ENCODE peak calls at places on chromosomes 7 and 10, in four cellular contexts. One of them, this sample, is unnamed.
A peak's percentile ranks its signal among the peaks of the same experiment; 100 is the strongest.

GRCh38 chr7:137272249-137272648 is 71.3 kb downstream of the PTN start:
- DNase-seq in GM12878: no peak
- DNase-seq in H1: no peak
- DNase-seq in HepG2: no peak
- DNase-seq in this sample: no peak

GRCh38 chr7:158587425-158588084 is at the start of gene PTPRN2:
- DNase-seq in GM12878: no peak
- DNase-seq in H1: peak; percentile 77
- DNase-seq in HepG2: no peak
- DNase-seq in this sample: peak; percentile 99

GRCh38 chr7:100975391-100975821 is 6.0 kb downstream of the MUC12 start:
- DNase-seq in GM12878: no peak
- DNase-seq in HepG2: no peak
- DNase-seq in H1: no peak
- DNase-seq in this sample: no peak

GRCh38 chr7:86629-87028 is 105.7 kb upstream of the FAM20C start:
- DNase-seq in HepG2: no peak
- DNase-seq in GM12878: no peak
- DNase-seq in H1: no peak
- DNase-seq in this sample: no peak

GRCh38 chr7:66114743-66115727 is at the start of gene CRCP:
- DNase-seq in H1: peak; percentile 86
- DNase-seq in GM12878: peak; percentile 42
- DNase-seq in HepG2: peak; percentile 87
- DNase-seq in this sample: peak; percentile 95

GRCh38 chr7:143382791-143383641 is 1.9 kb downstream of the ZYX start:
- DNase-seq in GM12878: no peak
- DNase-seq in H1: no peak
- DNase-seq in HepG2: no peak
- DNase-seq in this sample: no peak

GRCh38 chr10:85535926-85536325 is 830.7 kb downstream of the GRID1 start:
- DNase-seq in GM12878: no peak
- DNase-seq in H1: no peak
- DNase-seq in HepG2: no peak
- DNase-seq in this sample: no peak

GRCh38 chr7:54897891-54898290 is 120.9 kb upstream of the EGFR start:
- DNase-seq in HepG2: no peak
- DNase-seq in GM12878: no peak
- DNase-seq in H1: no peak
- DNase-seq in this sample: no peak

GRCh38 chr7:157650801-157651200 is 314.0 kb downstream of the DNAJB6 start:
- DNase-seq in H1: no peak
- DNase-seq in GM12878: no peak
- DNase-seq in HepG2: no peak
- DNase-seq in this sample: no peak

GRCh38 chr7:85261341-85261740 is 74.5 kb upstream of the SEMA3D start:
- DNase-seq in GM12878: no peak
- DNase-seq in HepG2: no peak
- DNase-seq in H1: no peak
- DNase-seq in this sample: no peak

GRCh38 chr7:92246363-92247101 is 758 bp downstream of the ANKIB1 start:
- DNase-seq in GM12878: no peak
- DNase-seq in HepG2: no peak
- DNase-seq in H1: no peak
- DNase-seq in this sample: peak; percentile 51

DNA sequence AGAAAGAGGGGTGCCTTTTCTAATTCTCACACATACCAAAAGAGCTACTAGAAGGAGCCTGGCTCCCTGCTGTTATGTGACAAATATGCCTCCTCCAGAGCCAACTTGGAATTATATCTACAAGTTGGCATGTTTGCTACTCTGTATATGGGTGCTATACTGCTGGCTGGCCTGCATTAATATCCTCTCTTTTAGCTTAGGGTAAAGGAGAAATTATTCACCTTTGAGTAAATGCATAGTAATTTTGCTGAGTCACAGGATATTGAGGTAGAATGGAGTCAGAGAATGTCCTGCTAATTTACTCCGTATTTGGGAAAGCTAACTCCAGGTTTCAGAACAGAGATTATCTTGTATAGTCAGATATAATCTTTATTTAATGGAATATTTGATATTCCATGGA is 24.2 kb upstream of the LIPN start:
- DNase-seq in GM12878: no peak
- DNase-seq in HepG2: no peak
- DNase-seq in H1: no peak
- DNase-seq in this sample: no peak
- TF ChIP-seq HDAC2 in GM12878: no peak
- TF ChIP-seq HDAC2 in HepG2: no peak
- TF ChIP-seq HDAC2 in H1: no peak
- TF ChIP-seq HDAC2 in this sample: no peak

DNA sequence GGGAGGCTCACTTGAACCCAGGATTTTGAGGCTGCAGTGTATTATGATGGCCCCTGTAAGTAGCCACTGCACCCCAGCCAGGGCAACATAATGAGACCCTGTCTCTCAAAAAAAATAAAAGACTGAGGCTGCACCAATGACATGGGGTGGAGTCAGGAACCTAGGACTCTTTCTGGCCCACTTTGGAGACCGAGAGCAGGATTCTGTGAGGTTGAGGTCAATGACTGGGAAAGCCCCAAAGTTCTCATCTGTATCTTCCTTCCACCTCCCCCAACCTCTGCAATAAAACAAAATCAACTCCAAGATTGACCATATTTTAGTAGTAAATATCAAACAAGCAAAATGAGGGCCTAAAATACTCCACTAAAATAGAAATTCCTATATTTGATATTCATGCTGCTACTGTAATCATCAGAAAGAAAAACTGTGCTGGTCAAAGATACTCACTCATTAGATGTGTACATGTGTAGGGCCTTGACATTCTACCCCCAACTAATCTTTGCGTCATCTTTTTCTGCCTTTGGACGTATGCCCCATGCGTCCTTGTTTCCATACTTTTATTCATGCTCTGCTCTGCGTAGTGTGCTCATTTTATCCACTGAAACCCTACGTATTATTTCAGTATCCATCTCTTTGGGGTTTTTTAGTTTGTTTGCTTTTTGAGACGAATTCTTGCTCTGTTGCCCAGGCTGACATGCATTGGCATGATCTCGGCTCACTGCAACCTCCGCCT is 23.8 kb downstream of the WBP1L start:
- DNase-seq in GM12878: no peak
- DNase-seq in H1: no peak
- DNase-seq in HepG2: no peak
- DNase-seq in this sample: no peak
- TF ChIP-seq TAF1 in GM12878: no peak
- TF ChIP-seq TAF1 in H1: no peak
- TF ChIP-seq TAF1 in HepG2: no peak
- TF ChIP-seq TAF1 in this sample: no peak

GRCh38 chr7:106057962-106058901 is 53.9 kb downstream of the SYPL1 start:
- DNase-seq in GM12878: peak; percentile 88
- DNase-seq in HepG2: peak; percentile 56
- DNase-seq in H1: no peak
- DNase-seq in this sample: no peak
- TF ChIP-seq HDAC2 in GM12878: no peak
- TF ChIP-seq HDAC2 in HepG2: no peak
- TF ChIP-seq HDAC2 in H1: no peak
- TF ChIP-seq HDAC2 in this sample: no peak

GRCh38 chr10:13400196-13400965 is 52.3 kb upstream of the SEPHS1 start:
- DNase-seq in HepG2: no peak
- DNase-seq in H1: no peak
- DNase-seq in GM12878: no peak
- DNase-seq in this sample: no peak
- TF ChIP-seq TAF1 in HepG2: no peak
- TF ChIP-seq TAF1 in H1: no peak
- TF ChIP-seq TAF1 in GM12878: no peak
- TF ChIP-seq TAF1 in this sample: no peak

GRCh38 chr7:36115448-36116321 is 37.4 kb upstream of the EEPD1 start:
- DNase-seq in HepG2: peak; percentile 82
- DNase-seq in GM12878: peak; percentile 79
- DNase-seq in H1: no peak
- DNase-seq in this sample: no peak

GRCh38 chr7:36116347-36117200 is 36.5 kb upstream of the EEPD1 start:
- DNase-seq in H1: no peak
- DNase-seq in GM12878: no peak
- DNase-seq in HepG2: peak; percentile 67
- DNase-seq in this sample: no peak

GRCh38 chr7:36119005-36119711 is 33.9 kb upstream of the EEPD1 start:
- DNase-seq in GM12878: no peak
- DNase-seq in H1: no peak
- DNase-seq in HepG2: peak; percentile 73
- DNase-seq in this sample: no peak

GRCh38 chr7:36118344-36118743 is 34.7 kb upstream of the EEPD1 start:
- DNase-seq in HepG2: peak; percentile 54
- DNase-seq in GM12878: no peak
- DNase-seq in H1: no peak
- DNase-seq in this sample: no peak

DNA sequence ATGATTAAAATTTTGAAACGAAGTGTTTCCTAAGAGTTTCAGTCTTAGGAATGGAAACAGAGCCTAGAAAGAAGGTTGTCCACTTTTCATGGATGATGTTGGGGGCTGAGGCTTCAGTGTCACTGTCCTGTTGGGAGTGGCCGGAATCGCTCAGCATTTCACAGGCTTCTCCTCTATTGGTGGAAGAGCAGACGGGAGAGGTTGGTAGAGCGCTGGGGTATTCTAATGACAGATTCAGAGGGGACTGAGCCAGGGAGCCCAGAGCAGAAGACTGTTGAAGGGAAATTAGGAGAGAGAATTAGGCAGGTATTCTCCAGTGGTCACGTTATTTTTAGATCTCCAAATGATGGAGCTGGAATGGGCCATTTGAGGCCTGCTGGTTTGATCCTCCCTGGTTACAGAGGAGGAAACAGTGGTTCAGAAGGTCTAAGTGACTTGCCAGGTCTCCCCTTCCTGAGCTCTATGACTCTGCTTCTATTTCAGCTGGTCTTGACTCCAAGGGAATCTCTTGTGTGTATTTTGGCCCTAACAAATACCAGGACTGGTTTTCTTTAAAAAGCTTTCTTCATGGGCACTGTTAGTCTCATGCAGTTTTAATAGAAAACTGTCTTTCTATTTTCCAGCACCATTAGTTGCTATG is 35.7 kb upstream of the EEPD1 start:
- DNase-seq in GM12878: no peak
- DNase-seq in HepG2: no peak
- DNase-seq in H1: no peak
- DNase-seq in this sample: no peak
- TF ChIP-seq HDAC2 in GM12878: no peak
- TF ChIP-seq HDAC2 in HepG2: no peak
- TF ChIP-seq HDAC2 in H1: no peak
- TF ChIP-seq HDAC2 in this sample: no peak

DNA sequence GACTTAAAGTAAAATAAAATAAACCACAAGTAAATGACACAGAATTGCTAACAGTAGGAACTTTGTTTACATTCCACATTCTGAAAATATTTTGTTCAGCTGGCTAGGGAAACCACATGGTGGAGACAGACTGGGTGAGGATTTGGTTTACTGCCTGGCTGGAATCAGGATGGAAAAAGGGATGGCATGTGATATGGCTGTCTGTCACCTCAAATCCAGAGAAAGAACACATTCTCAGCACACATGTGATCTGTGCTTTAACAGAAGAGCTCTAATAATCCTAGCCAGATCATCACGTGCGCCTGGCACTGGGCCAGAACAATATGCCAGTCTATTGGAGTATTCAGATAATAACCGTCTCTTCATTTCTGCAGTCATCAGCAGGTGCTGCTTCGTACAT is 90.9 kb upstream of the PIP4K2A start:
- DNase-seq in H1: no peak
- DNase-seq in GM12878: no peak
- DNase-seq in HepG2: peak; percentile 19
- DNase-seq in this sample: peak; percentile 10
- TF ChIP-seq TAF1 in H1: no peak
- TF ChIP-seq TAF1 in GM12878: no peak
- TF ChIP-seq TAF1 in HepG2: no peak
- TF ChIP-seq TAF1 in this sample: no peak

DNA sequence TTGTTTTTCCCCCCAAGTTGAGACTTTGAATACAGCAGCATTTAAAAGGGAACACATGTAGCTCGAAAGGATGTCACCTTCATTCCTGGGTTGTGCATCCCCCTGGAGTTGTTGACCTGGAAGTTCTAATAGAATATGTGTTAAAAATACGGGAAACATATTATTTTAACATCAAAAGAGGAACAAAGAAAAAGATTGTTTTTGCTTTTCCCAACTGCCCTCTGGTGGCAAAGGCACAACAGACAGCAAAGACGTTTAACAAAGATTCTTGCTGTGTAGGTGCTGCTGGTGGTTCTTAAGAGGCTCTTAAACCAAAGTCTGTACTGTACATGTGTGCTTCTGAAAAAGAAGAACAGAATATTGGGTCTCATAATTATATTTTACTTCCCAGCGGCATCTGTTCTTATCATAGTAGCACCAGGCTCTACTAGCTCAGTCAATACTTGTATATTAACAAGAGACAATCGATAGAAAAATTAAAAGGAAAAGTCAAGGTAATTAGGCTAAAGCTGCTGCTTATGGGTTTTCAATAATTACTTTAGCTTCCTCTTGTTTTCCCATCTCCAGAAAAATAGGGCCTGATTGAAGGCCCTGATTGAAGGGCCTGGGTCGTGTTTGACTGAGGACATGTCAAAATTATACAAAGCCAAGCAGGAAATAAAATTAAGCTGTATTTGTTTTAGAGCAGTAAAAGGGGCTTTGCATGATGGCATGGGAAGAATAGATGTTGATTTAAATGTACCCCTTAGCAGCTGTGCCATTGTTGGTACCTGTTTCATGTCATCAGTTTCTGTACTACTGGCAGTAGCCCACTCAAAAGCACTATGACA is 384.2 kb upstream of the LRGUK start:
- DNase-seq in H1: no peak
- DNase-seq in HepG2: no peak
- DNase-seq in GM12878: no peak
- DNase-seq in this sample: no peak
- TF ChIP-seq HDAC2 in H1: no peak
- TF ChIP-seq HDAC2 in HepG2: no peak
- TF ChIP-seq HDAC2 in GM12878: no peak
- TF ChIP-seq HDAC2 in this sample: no peak

GRCh38 chr7:146115665-146116451 is 743 bp upstream of the CNTNAP2 start:
- DNase-seq in H1: peak; percentile 97
- DNase-seq in GM12878: no peak
- DNase-seq in HepG2: no peak
- DNase-seq in this sample: peak; percentile 83
- TF ChIP-seq TAF1 in H1: peak; percentile 23
- TF ChIP-seq TAF1 in GM12878: no peak
- TF ChIP-seq TAF1 in HepG2: no peak
- TF ChIP-seq TAF1 in this sample: no peak

GRCh38 chr10:124649209-124649608 is 95.0 kb downstream of the FAM53B start:
- DNase-seq in H1: no peak
- DNase-seq in HepG2: no peak
- DNase-seq in GM12878: no peak
- DNase-seq in this sample: no peak
- TF ChIP-seq HDAC2 in H1: no peak
- TF ChIP-seq HDAC2 in HepG2: no peak
- TF ChIP-seq HDAC2 in GM12878: no peak
- TF ChIP-seq HDAC2 in this sample: no peak

This sample was measured in K562.